ENCODE peak calls at places on chromosome 15, in four cellular contexts. E is H1, F is HepG2, Y is SK-N-SH. T is an unnamed sample.

GRCh38 chr15:38424101-38424552 is 29.8 kb upstream of the FAM98B start:
- DNase-seq in E (no peak), F (no peak), Y (no peak), T (peak)

GRCh38 chr15:50066202-50066601 is 52.8 kb downstream of the ATP8B4 start:
- DNase-seq in E (no peak), F (no peak), Y (no peak), T (no peak)

GRCh38 chr15:58556541-58556940 is 124.8 kb downstream of the LIPC start:
- DNase-seq in E (no peak), F (no peak), Y (no peak), T (no peak)

GRCh38 chr15:45958924-45959323 is 324.1 kb downstream of the SQOR start:
- DNase-seq in E (no peak), F (no peak), Y (no peak), T (no peak)

GRCh38 chr15:74610302-74610951 is 5.2 kb upstream of the CLK3 start:
- DNase-seq in E (no peak), F (no peak), Y (peak), T (no peak)

GRCh38 chr15:38073278-38073930 is 139.0 kb downstream of the TMCO5A start:
- DNase-seq in E (no peak), F (peak), Y (no peak), T (no peak)

GRCh38 chr15:56484284-56484683 is 19.3 kb upstream of the MNS1 start:
- DNase-seq in E (no peak), F (no peak), Y (no peak), T (no peak)

GRCh38 chr15:85499498-85499897 is 119.1 kb downstream of the AKAP13 start:
- DNase-seq in E (no peak), F (no peak), Y (no peak), T (no peak)

GRCh38 chr15:67820992-67821783 is 4.1 kb upstream of the SKOR1 start:
- DNase-seq in E (peak), F (peak), Y (no peak), T (no peak)

GRCh38 chr15:71103102-71103676 is 12.1 kb upstream of the THSD4 start:
- DNase-seq in E (peak), F (peak), Y (no peak), T (peak)

GRCh38 chr15:96326551-96327154 is 3.8 kb upstream of the NR2F2 start:
- DNase-seq in E (no peak), F (no peak), Y (no peak), T (no peak)

GRCh38 chr15:40137011-40137906 is 23.6 kb upstream of the BUB1B start:
- DNase-seq in E (no peak), F (no peak), Y (no peak), T (no peak)

GRCh38 chr15:52653451-52653964 is 25.7 kb downstream of the ATOSA start:
- DNase-seq in E (no peak), F (no peak), Y (no peak), T (no peak)

GRCh38 chr15:83163032-83163431 is 44.6 kb downstream of the HDGFL3 start:
- DNase-seq in E (no peak), F (no peak), Y (no peak), T (no peak)

GRCh38 chr15:37098468-37099320 is 1.7 kb downstream of the MEIS2 start:
- DNase-seq in E (no peak), F (no peak), Y (peak), T (no peak)

GRCh38 chr15:97648728-97649127 is 311.8 kb upstream of the ARRDC4 start:
- DNase-seq in E (no peak), F (no peak), Y (no peak), T (no peak)

GRCh38 chr15:75230524-75231371 is 27.4 kb upstream of the GOLGA6C start:
- DNase-seq in E (no peak), F (no peak), Y (no peak), T (no peak)

GRCh38 chr15:70147178-70147760 is 49.6 kb upstream of the TLE3 start:
- DNase-seq in E (no peak), F (no peak), Y (no peak), T (no peak)

GRCh38 chr15:75232826-75233503 is 25.2 kb upstream of the GOLGA6C start:
- DNase-seq in E (no peak), F (no peak), Y (no peak), T (no peak)

GRCh38 chr15:79778378-79778990 is 118.3 kb downstream of the MTHFS start:
- DNase-seq in E (no peak), F (no peak), Y (no peak), T (no peak)

GRCh38 chr15:57772223-57772957 is 65.9 kb downstream of the POLR2M start:
- DNase-seq in E (no peak), F (no peak), Y (no peak), T (no peak)

GRCh38 chr15:80695099-80695910 is at the start of gene ABHD17C:
- DNase-seq in E (peak), F (peak), Y (peak), T (no peak)

GRCh38 chr15:75639191-75639708 is 774 bp downstream of the IMP3 start:
- DNase-seq in E (no peak), F (no peak), Y (no peak), T (no peak)

GRCh38 chr15:29090617-29091466 is 178.8 kb downstream of the NSMCE3 start:
- DNase-seq in E (peak), F (peak), Y (peak), T (no peak)

GRCh38 chr15:95175914-95176658 is 944.7 kb downstream of the MCTP2 start:
- DNase-seq in E (no peak), F (no peak), Y (no peak), T (no peak)

GRCh38 chr15:22930782-22931484 is 49.2 kb downstream of the CYFIP1 start:
- DNase-seq in E (no peak), F (no peak), Y (no peak), T (no peak)

GRCh38 chr15:56821721-56822425 is 88.6 kb upstream of the ZNF280D start:
- DNase-seq in E (peak), F (peak), Y (peak), T (no peak)

GRCh38 chr15:77024273-77025065 is 29.5 kb downstream of the PSTPIP1 start:
- DNase-seq in E (peak), F (peak), Y (peak), T (no peak)

GRCh38 chr15:76185716-76186115 is 125.6 kb downstream of the ETFA start:
- DNase-seq in E (peak), F (peak), Y (no peak), T (no peak)

GRCh38 chr15:94412979-94413741 is 181.8 kb downstream of the MCTP2 start:
- DNase-seq in E (no peak), F (peak), Y (no peak), T (no peak)

GRCh38 chr15:27790270-27790669 is 308.8 kb downstream of the OCA2 start:
- DNase-seq in E (no peak), F (no peak), Y (no peak), T (no peak)

GRCh38 chr15:78072080-78072892 is 5.2 kb downstream of the TBC1D2B start:
- DNase-seq in E (no peak), F (peak), Y (no peak), T (no peak)

DNA sequence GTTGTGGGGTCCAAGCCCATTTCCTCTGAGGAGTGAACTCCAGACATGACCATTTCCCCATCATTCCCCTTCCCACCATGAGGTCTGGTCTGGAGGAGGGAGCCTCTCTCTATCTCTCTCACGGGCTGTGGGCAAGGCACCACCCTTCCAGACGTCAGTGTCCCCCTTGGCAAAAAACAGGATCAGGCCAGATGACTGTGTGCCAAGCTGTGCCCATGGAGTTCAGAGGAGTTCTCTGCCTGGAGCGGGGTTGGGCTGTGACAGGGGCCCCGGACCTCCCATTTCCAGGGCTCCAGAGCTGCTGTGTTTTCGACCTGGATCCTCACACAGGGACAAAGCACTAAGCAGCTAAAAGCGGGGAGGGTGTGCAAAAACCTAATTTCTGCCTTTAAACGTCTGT is 124.5 kb downstream of the RAB11A start:
- DNase-seq in E (no peak), F (no peak), Y (peak), T (no peak)
- TF ChIP-seq TCF12 in E (no peak), F (no peak), Y (no peak), T (no peak)

GRCh38 chr15:42184736-42185135 is 23.4 kb downstream of the VPS39 start:
- DNase-seq in E (no peak), F (no peak), Y (no peak), T (no peak)
- TF ChIP-seq TCF12 in E (no peak), F (no peak), Y (no peak), T (no peak)

GRCh38 chr15:63603516-63603915 is 6.3 kb downstream of the FBXL22 start:
- DNase-seq in E (no peak), F (no peak), Y (no peak), T (no peak)

GRCh38 chr15:63605036-63605435 is 7.8 kb downstream of the FBXL22 start:
- DNase-seq in E (no peak), F (no peak), Y (no peak), T (no peak)

GRCh38 chr15:63606333-63606732 is 9.1 kb downstream of the FBXL22 start:
- DNase-seq in E (no peak), F (no peak), Y (no peak), T (no peak)

GRCh38 chr15:63604281-63604680 is 7.1 kb downstream of the FBXL22 start:
- DNase-seq in E (no peak), F (no peak), Y (no peak), T (no peak)

DNA sequence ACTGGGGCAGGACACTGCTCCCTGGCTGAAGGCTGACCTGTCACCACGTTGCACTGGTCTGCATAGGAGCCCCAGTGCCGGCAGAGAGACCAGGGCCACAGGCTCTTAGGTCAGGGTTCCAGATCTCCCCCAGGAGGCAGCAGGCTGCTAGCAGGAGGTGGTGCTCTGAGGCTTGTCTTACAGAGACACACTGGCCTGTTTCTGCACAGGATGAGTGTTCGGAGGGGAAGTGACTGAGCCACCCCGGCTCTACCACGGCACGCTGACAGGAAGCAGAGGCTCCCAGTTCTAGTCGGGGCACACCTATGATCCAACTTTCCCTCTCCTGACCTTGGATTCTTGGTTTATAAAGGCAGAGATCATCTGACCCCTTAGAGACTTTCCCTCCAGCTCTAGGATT is 8.6 kb downstream of the FBXL22 start:
- DNase-seq in E (no peak), F (no peak), Y (no peak), T (no peak)
- TF ChIP-seq TCF12 in E (no peak), F (no peak), Y (no peak), T (no peak)

GRCh38 chr15:62165029-62165792 is at the start of gene C2CD4B:
- DNase-seq in E (peak), F (no peak), Y (peak), T (no peak)
- TF ChIP-seq TCF12 in E (no peak), F (no peak), Y (no peak), T (no peak)

GRCh38 chr15:101065570-101066221 is 146.5 kb downstream of the LRRK1 start:
- DNase-seq in E (no peak), F (no peak), Y (no peak), T (no peak)

GRCh38 chr15:101064795-101065569 is 145.8 kb downstream of the LRRK1 start:
- DNase-seq in E (no peak), F (no peak), Y (no peak), T (no peak)

GRCh38 chr15:101062471-101063171 is 143.5 kb downstream of the LRRK1 start:
- DNase-seq in E (no peak), F (no peak), Y (no peak), T (peak)

GRCh38 chr15:101063212-101063611 is 144.1 kb downstream of the LRRK1 start:
- DNase-seq in E (no peak), F (no peak), Y (no peak), T (no peak)

GRCh38 chr15:101063891-101064794 is 145.0 kb downstream of the LRRK1 start:
- DNase-seq in E (no peak), F (peak), Y (peak), T (no peak)
- TF ChIP-seq TCF12 in E (no peak), F (no peak), Y (no peak), T (no peak)

GRCh38 chr15:60358935-60359672 is 38.7 kb downstream of the ANXA2 start:
- DNase-seq in E (no peak), F (no peak), Y (peak), T (no peak)
- TF ChIP-seq TCF12 in E (no peak), F (no peak), Y (peak), T (no peak)

T was measured in GM12878.